ENCODE peak calls at places on chromosomes 6 and 20, in eight cellular contexts. A, V, K, M, H, D, X and L are unnamed samples.

GRCh38 chr6:128632131-128632530 is 111.7 kb upstream of the PTPRK start:
- DNase-seq in A (no peak), V (peak), K (no peak), M (peak), H (no peak), D (no peak), X (no peak), L (peak)

GRCh38 chr20:43389231-43389630 is 68.5 kb upstream of the SRSF6 start:
- DNase-seq in A (no peak), V (no peak), K (no peak), M (no peak), H (peak), D (no peak), X (no peak), L (no peak)

GRCh38 chr6:82033631-82034211 is 213.8 kb downstream of the IBTK start:
- DNase-seq in A (no peak), V (no peak), K (no peak), M (no peak), H (no peak), D (no peak), X (no peak), L (no peak)

GRCh38 chr6:70310063-70310694 is 7.3 kb upstream of the COL9A1 start:
- DNase-seq in A (no peak), V (peak), K (no peak), M (no peak), H (no peak), D (no peak), X (peak), L (no peak)

GRCh38 chr6:14729186-14729871 is 516.5 kb upstream of the JARID2 start:
- DNase-seq in A (no peak), V (no peak), K (no peak), M (no peak), H (no peak), D (no peak), X (no peak), L (no peak)

GRCh38 chr6:37204014-37204751 is 34.2 kb downstream of the PIM1 start:
- DNase-seq in A (no peak), V (peak), K (no peak), M (peak), H (no peak), D (peak), X (peak), L (no peak)

GRCh38 chr6:107625264-107625663 is 135.3 kb downstream of the SOBP start:
- DNase-seq in A (no peak), V (no peak), K (no peak), M (no peak), H (no peak), D (peak), X (no peak), L (no peak)

GRCh38 chr6:84762220-84762940 is 2.0 kb downstream of the TBX18 start:
- DNase-seq in A (peak), V (no peak), K (no peak), M (no peak), H (no peak), D (no peak), X (peak), L (no peak)

GRCh38 chr6:90274481-90275030 is 22.1 kb downstream of the BACH2 start:
- DNase-seq in A (no peak), V (no peak), K (peak), M (peak), H (no peak), D (no peak), X (no peak), L (no peak)

GRCh38 chr6:71043902-71044301 is 87.0 kb upstream of the B3GAT2 start:
- DNase-seq in A (no peak), V (peak), K (no peak), M (no peak), H (no peak), D (no peak), X (no peak), L (no peak)

GRCh38 chr20:62305149-62305764 is 2.5 kb downstream of the ADRM1 start:
- DNase-seq in A (no peak), V (peak), K (no peak), M (no peak), H (no peak), D (no peak), X (peak), L (no peak)

GRCh38 chr6:98971303-98971702 is 23.6 kb upstream of the FBXL4 start:
- DNase-seq in A (no peak), V (no peak), K (no peak), M (no peak), H (no peak), D (no peak), X (no peak), L (no peak)

GRCh38 chr6:133646021-133646682 is 242.8 kb upstream of the TCF21 start:
- DNase-seq in A (no peak), V (peak), K (no peak), M (no peak), H (no peak), D (no peak), X (no peak), L (no peak)

GRCh38 chr20:56628873-56629463 is at the start of gene TFAP2C:
- DNase-seq in A (peak), V (peak), K (no peak), M (peak), H (peak), D (peak), X (peak), L (no peak)

GRCh38 chr6:112839525-112839961 is 492.4 kb downstream of the RFPL4B start:
- DNase-seq in A (no peak), V (peak), K (no peak), M (no peak), H (no peak), D (no peak), X (no peak), L (no peak)

GRCh38 chr6:113396644-113397201 is 460.4 kb upstream of the MARCKS start:
- DNase-seq in A (no peak), V (no peak), K (no peak), M (peak), H (no peak), D (no peak), X (no peak), L (no peak)

GRCh38 chr6:77630019-77630418 is 22.8 kb upstream of the MEI4 start:
- DNase-seq in A (no peak), V (no peak), K (no peak), M (no peak), H (no peak), D (no peak), X (no peak), L (no peak)

GRCh38 chr6:12472601-12473038 is 182.5 kb downstream of the EDN1 start:
- DNase-seq in A (no peak), V (peak), K (no peak), M (no peak), H (no peak), D (peak), X (peak), L (peak)

GRCh38 chr6:1625926-1626413 is 16.3 kb downstream of the FOXC1 start:
- DNase-seq in A (no peak), V (no peak), K (no peak), M (no peak), H (no peak), D (no peak), X (no peak), L (no peak)

GRCh38 chr6:27495386-27496135 is 22.7 kb upstream of the ZNF184 start:
- DNase-seq in A (peak), V (peak), K (no peak), M (no peak), H (no peak), D (no peak), X (no peak), L (peak)

GRCh38 chr6:38261626-38262025 is 378.1 kb downstream of the BTBD9 start:
- DNase-seq in A (no peak), V (no peak), K (no peak), M (no peak), H (no peak), D (no peak), X (no peak), L (no peak)

GRCh38 chr6:145015739-145016558 is 719.4 kb downstream of the EPM2A start:
- DNase-seq in A (no peak), V (peak), K (no peak), M (no peak), H (no peak), D (no peak), X (peak), L (peak)

GRCh38 chr6:131362070-131362469 is 211.0 kb upstream of the ARG1 start:
- DNase-seq in A (no peak), V (peak), K (no peak), M (no peak), H (no peak), D (no peak), X (no peak), L (no peak)

GRCh38 chr20:59735486-59735885 is 131.1 kb downstream of the PHACTR3 start:
- DNase-seq in A (no peak), V (no peak), K (no peak), M (no peak), H (peak), D (no peak), X (no peak), L (no peak)

GRCh38 chr6:72245565-72245964 is 359.2 kb downstream of the RIMS1 start:
- DNase-seq in A (no peak), V (no peak), K (no peak), M (no peak), H (no peak), D (no peak), X (no peak), L (no peak)

GRCh38 chr20:31859266-31859997 is 10.9 kb downstream of the DUSP15 start:
- DNase-seq in A (no peak), V (no peak), K (no peak), M (no peak), H (no peak), D (no peak), X (no peak), L (no peak)

GRCh38 chr20:54194724-54195438 is 13.0 kb upstream of the PFDN4 start:
- DNase-seq in A (no peak), V (peak), K (no peak), M (no peak), H (no peak), D (no peak), X (peak), L (no peak)

GRCh38 chr6:35919827-35920751 is 809 bp downstream of the SRPK1 start:
- DNase-seq in A (peak), V (peak), K (peak), M (peak), H (peak), D (peak), X (peak), L (no peak)

GRCh38 chr6:7445076-7445475 is 55.5 kb downstream of the RIOK1 start:
- DNase-seq in A (no peak), V (no peak), K (no peak), M (no peak), H (no peak), D (no peak), X (no peak), L (no peak)

GRCh38 chr20:10074513-10074912 is 39.7 kb downstream of the ANKEF1 start:
- DNase-seq in A (no peak), V (peak), K (no peak), M (no peak), H (no peak), D (no peak), X (peak), L (peak)

GRCh38 chr20:45269056-45269455 is 14.7 kb upstream of the SLPI start:
- DNase-seq in A (peak), V (no peak), K (no peak), M (no peak), H (no peak), D (no peak), X (no peak), L (no peak)

GRCh38 chr20:48926816-48927215 is 5.3 kb downstream of the ARFGEF2 start:
- DNase-seq in A (no peak), V (no peak), K (no peak), M (no peak), H (no peak), D (no peak), X (no peak), L (no peak)

GRCh38 chr20:10940941-10941340 is 267.1 kb upstream of the JAG1 start:
- DNase-seq in A (no peak), V (no peak), K (no peak), M (no peak), H (no peak), D (no peak), X (no peak), L (no peak)

GRCh38 chr6:63527658-63528514 is 44.4 kb upstream of the LOC128125822 start:
- DNase-seq in A (no peak), V (peak), K (no peak), M (peak), H (no peak), D (no peak), X (peak), L (peak)

GRCh38 chr6:100886078-100886477 is 4.9 kb upstream of the ASCC3 start:
- DNase-seq in A (no peak), V (peak), K (no peak), M (no peak), H (no peak), D (no peak), X (no peak), L (no peak)

GRCh38 chr20:41872986-41873385 is 254.8 kb upstream of the CHD6 start:
- DNase-seq in A (no peak), V (no peak), K (no peak), M (no peak), H (no peak), D (no peak), X (no peak), L (no peak)

GRCh38 chr6:54929245-54929909 is 82.8 kb downstream of the FAM83B start:
- DNase-seq in A (no peak), V (no peak), K (no peak), M (no peak), H (no peak), D (no peak), X (no peak), L (no peak)

GRCh38 chr6:82144852-82145332 is 102.7 kb downstream of the IBTK start:
- DNase-seq in A (no peak), V (peak), K (no peak), M (peak), H (no peak), D (no peak), X (peak), L (peak)

GRCh38 chr20:57167971-57168693 is 98.3 kb downstream of the BMP7 start:
- DNase-seq in A (no peak), V (no peak), K (no peak), M (no peak), H (no peak), D (no peak), X (peak), L (no peak)